ENCODE peak calls at places on chromosomes 5 and 9, in ten cellular contexts. V is uterus; D is GM12864; R is CD8-positive, alpha-beta memory T cell; X is AG09309; K is pancreas; G is PC-3; S is upper lobe of right lung; B is neural progenitor cell; T is left lung. W is an unnamed sample.

GRCh38 chr9:135605238-135605781 is 34.0 kb downstream of the GLT6D1 start:
- DNase-seq in K (no peak), V (no peak), G (no peak), S (peak), X (no peak), B (no peak), T (peak), D (no peak), R (peak), W (no peak)

GRCh38 chr9:96484521-96484931 is 34.6 kb downstream of the HABP4 start:
- DNase-seq in K (no peak), S (no peak), D (peak), T (no peak), G (no peak), B (no peak), R (no peak), V (no peak), X (no peak), W (no peak)

GRCh38 chr5:127296321-127296720 is 5.7 kb downstream of the MEGF10 start:
- DNase-seq in B (no peak), D (no peak), G (peak), V (no peak), K (no peak), X (no peak), S (no peak), R (no peak), T (no peak), W (no peak)

GRCh38 chr9:116365056-116365471 is 211.5 kb downstream of the PAPPA start:
- DNase-seq in T (no peak), X (no peak), B (no peak), K (peak), R (no peak), G (peak), D (no peak), S (no peak), V (peak), W (peak)

GRCh38 chr5:168747987-168748777 is 169.0 kb upstream of the PANK3 start:
- DNase-seq in D (peak), R (no peak), K (no peak), G (peak), S (no peak), X (no peak), V (no peak), T (no peak), B (peak), W (no peak)

GRCh38 chr5:162289489-162289888 is 221.9 kb downstream of the GABRG2 start:
- DNase-seq in V (no peak), R (no peak), T (no peak), S (no peak), D (no peak), B (no peak), G (no peak), K (no peak), X (no peak), W (no peak)

GRCh38 chr9:130282000-130282700 is 16.6 kb downstream of the HMCN2 start:
- DNase-seq in K (no peak), V (peak), X (no peak), T (no peak), B (no peak), D (no peak), G (no peak), R (no peak), S (no peak), W (no peak)

GRCh38 chr5:78518365-78519197 is 130.0 kb downstream of the LHFPL2 start:
- DNase-seq in D (no peak), X (no peak), K (peak), V (peak), S (no peak), B (no peak), R (no peak), G (peak), T (peak), W (peak)

GRCh38 chr5:150442699-150443080 is 6.8 kb downstream of the RPS14 start:
- DNase-seq in V (no peak), X (no peak), K (no peak), S (no peak), T (no peak), D (no peak), B (no peak), G (no peak), R (no peak), W (no peak)

GRCh38 chr5:177427919-177428573 is 1.6 kb downstream of the GRK6 start:
- DNase-seq in T (no peak), X (no peak), D (no peak), G (no peak), S (peak), K (no peak), R (peak), B (no peak), V (no peak), W (no peak)

GRCh38 chr9:128881627-128881883 is 195 bp downstream of the KYAT1 start:
- DNase-seq in R (no peak), S (no peak), D (no peak), K (no peak), T (no peak), G (no peak), B (no peak), X (no peak), V (no peak), W (no peak)

GRCh38 chr9:128884164-128884563 is 2.2 kb downstream of the LRRC8A start:
- DNase-seq in R (no peak), X (no peak), T (no peak), G (no peak), V (no peak), K (no peak), D (no peak), B (no peak), S (no peak), W (no peak)

GRCh38 chr9:128882677-128883590 is 1.0 kb downstream of the LRRC8A start:
- DNase-seq in V (peak), B (peak), X (no peak), D (no peak), G (no peak), K (peak), R (no peak), T (no peak), S (no peak), W (no peak)

GRCh38 chr9:128885376-128885775 is 3.4 kb downstream of the LRRC8A start:
- DNase-seq in D (no peak), K (no peak), T (no peak), X (no peak), B (no peak), G (no peak), R (no peak), V (no peak), S (no peak), W (no peak)

GRCh38 chr9:128881884-128882676 is at the start of the genes KYAT1 and LRRC8A:
- DNase-seq in S (peak), X (peak), B (peak), V (peak), D (peak), R (peak), G (peak), K (peak), T (peak), W (peak)
- H3K4me3 ChIP-seq in S (peak), X (peak), B (peak), V (peak), D (peak), R (peak), G (peak), K (peak), T (peak), W (peak)

GRCh38 chr9:124016152-124017063 is 4.8 kb downstream of the LHX2 start:
- DNase-seq in R (no peak), K (no peak), S (peak), V (no peak), D (no peak), X (no peak), T (no peak), G (no peak), B (peak), W (no peak)
- H3K4me3 ChIP-seq in R (no peak), K (no peak), S (no peak), V (no peak), D (no peak), X (peak), T (no peak), G (no peak), B (peak), W (no peak)

DNA sequence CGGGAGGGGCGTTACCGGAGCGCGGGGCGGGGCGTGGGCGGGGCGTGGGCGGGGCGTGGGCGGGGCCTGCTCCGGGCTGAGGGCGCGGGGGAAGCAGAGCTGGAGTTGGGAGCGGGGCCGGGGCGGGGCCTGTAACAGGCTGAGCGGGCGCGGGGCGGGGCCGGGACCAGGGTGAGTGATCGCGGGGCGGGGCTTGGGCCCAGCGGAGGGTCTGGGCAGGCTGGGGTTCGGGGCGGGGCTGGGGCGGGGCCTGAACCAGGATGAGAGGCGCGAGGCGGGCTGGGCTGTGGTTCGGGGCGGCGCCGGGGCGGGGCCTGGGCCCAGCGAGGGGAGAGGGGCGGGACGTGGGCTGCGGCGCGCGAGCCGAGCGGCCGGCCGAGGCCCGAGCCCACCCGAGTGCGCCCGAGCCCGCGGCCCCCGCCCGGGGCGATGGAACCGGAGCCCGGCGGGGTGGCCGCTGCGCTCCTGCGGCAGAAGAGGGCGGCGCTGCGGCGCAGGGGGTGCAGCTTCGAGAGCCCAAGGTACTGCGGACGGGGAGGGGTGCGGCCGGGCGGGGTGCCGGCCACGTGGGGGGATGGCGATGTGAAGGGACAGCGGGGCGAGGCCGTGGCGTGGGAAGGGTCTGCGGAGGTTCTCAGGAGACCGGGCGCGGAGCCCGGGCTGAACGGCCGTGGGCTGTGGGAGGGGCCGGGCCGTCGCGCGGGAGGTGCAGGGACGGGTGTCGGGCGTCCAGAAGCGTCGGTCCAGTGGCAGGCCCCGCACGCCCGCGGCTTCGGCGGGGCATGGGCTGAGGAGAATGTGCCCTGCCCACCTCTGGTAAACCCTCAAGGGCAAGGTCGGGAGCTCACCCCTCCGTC is 39.5 kb upstream of the GARNL3 start:
- DNase-seq in S (peak), T (peak), R (peak), X (no peak), D (peak), K (peak), B (peak), G (peak), V (peak), W (peak)
- H3K4me3 ChIP-seq in S (peak), T (peak), R (peak), X (peak), D (peak), K (peak), B (peak), G (peak), V (peak), W (peak)

GRCh38 chr9:94922098-94922607 is 195.7 kb downstream of the AOPEP start:
- DNase-seq in V (peak), K (no peak), D (no peak), R (no peak), G (peak), T (no peak), S (peak), B (no peak), X (peak), W (peak)

GRCh38 chr9:94921072-94921471 is 194.6 kb downstream of the AOPEP start:
- DNase-seq in B (no peak), V (peak), G (peak), R (no peak), S (no peak), K (no peak), X (no peak), T (no peak), D (no peak), W (no peak)

GRCh38 chr9:94921656-94922055 is 195.2 kb downstream of the AOPEP start:
- DNase-seq in R (no peak), X (no peak), T (no peak), S (no peak), K (no peak), B (no peak), G (no peak), D (no peak), V (peak), W (no peak)

GRCh38 chr9:94923333-94924089 is 197.0 kb downstream of the AOPEP start:
- DNase-seq in T (no peak), V (no peak), K (no peak), B (peak), X (no peak), D (no peak), S (no peak), R (no peak), G (no peak), W (no peak)

DNA sequence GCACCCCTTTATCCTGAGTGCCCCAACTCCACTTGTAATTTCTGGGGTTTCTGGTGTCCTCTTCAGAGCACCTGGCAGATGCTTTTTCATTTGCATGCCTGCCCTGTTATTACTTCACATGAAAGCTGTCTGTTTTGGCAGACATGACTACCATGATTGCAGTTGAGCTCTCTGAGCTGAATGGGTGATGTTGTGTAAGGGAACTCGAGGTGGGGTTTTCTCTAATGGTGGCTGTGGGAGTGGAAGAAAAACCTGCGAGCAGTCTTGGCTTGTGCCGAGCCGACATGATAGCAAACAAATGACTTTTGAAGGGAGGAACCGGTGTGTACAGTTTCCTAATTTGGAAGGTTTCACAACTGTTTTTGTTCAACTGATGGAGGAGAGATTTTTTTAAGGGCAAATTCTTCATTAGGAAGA is 196.2 kb downstream of the AOPEP start:
- DNase-seq in K (no peak), D (no peak), B (no peak), G (peak), S (no peak), R (no peak), X (no peak), V (peak), T (no peak), W (no peak)
- H3K4me3 ChIP-seq in K (no peak), D (no peak), B (no peak), G (peak), S (no peak), R (no peak), X (no peak), V (no peak), T (no peak), W (no peak)

GRCh38 chr9:95206143-95206542 is 111.4 kb downstream of the FANCC start:
- DNase-seq in X (peak), S (no peak), G (no peak), R (no peak), V (no peak), T (no peak), D (no peak), B (no peak), K (no peak), W (no peak)
- H3K4me3 ChIP-seq in X (peak), S (peak), G (no peak), R (no peak), V (no peak), T (no peak), D (no peak), B (no peak), K (no peak), W (no peak)

GRCh38 chr5:37921452-37921851 is 81.6 kb upstream of the GDNF start:
- DNase-seq in S (no peak), G (no peak), V (no peak), B (no peak), X (no peak), D (no peak), T (no peak), R (no peak), K (no peak), W (no peak)
- H3K4me3 ChIP-seq in S (no peak), G (no peak), V (no peak), B (no peak), X (no peak), D (no peak), T (no peak), R (no peak), K (no peak), W (no peak)

W was measured in skeletal muscle cell.